ENCODE peak calls at places on chromosomes 13 and 19, in seven cellular contexts. U is breast epithelium, D is IMR-90, V is astrocyte, Q is dorsolateral prefrontal cortex, X is right atrium auricular region, W is AG10803. T is an unnamed sample.
A peak's percentile ranks its signal among the peaks of the same experiment; 100 is the strongest.

GRCh38 chr19:9324584-9324962 is 594 bp downstream of the ZNF559 start:
- DNase-seq in V (no peak), Q (no peak), W (no peak), D (no peak), U (no peak), X (no peak), T (no peak)

GRCh38 chr19:50266896-50267295 is 62.3 kb downstream of the KCNC3 start:
- DNase-seq in U (no peak), D (no peak), X (no peak), V (no peak), Q (no peak), W (no peak), T (no peak)

GRCh38 chr13:39942901-39943273 is 287.4 kb downstream of the COG6 start:
- DNase-seq in V (peak; percentile 76), X (peak; percentile 76), Q (peak; percentile 31), U (peak; percentile 35), W (peak; percentile 74), D (peak; percentile 57), T (no peak)

GRCh38 chr19:3358919-3359849 is 7.2 kb upstream of the NFIC start:
- DNase-seq in W (peak; percentile 59), D (peak; percentile 51), V (no peak), Q (peak; percentile 68), U (no peak), X (no peak), T (no peak)

GRCh38 chr19:1969176-1970002 is 28.4 kb downstream of the CSNK1G2 start:
- DNase-seq in V (no peak), Q (no peak), W (no peak), D (no peak), U (no peak), X (no peak), T (no peak)

GRCh38 chr13:109789262-109789661 is 2.9 kb upstream of the IRS2 start:
- DNase-seq in X (no peak), D (no peak), V (no peak), Q (no peak), W (no peak), U (no peak), T (no peak)

GRCh38 chr13:94435604-94436226 is 43.8 kb downstream of the DCT start:
- DNase-seq in U (no peak), D (peak; percentile 58), Q (no peak), V (peak; percentile 33), X (no peak), W (peak; percentile 59), T (no peak)

GRCh38 chr13:48410199-48410598 is 2.7 kb downstream of the LPAR6 start:
- DNase-seq in D (no peak), U (no peak), V (no peak), X (no peak), Q (no peak), W (no peak), T (no peak)

GRCh38 chr19:7069904-7070226 is 362 bp downstream of the ZNF557 start:
- DNase-seq in V (no peak), W (peak; percentile 10), Q (no peak), D (no peak), U (no peak), X (no peak), T (no peak)

GRCh38 chr19:18216789-18217188 is 9.4 kb downstream of the PDE4C start:
- DNase-seq in D (no peak), Q (no peak), W (no peak), U (no peak), X (no peak), V (no peak), T (no peak)

GRCh38 chr13:112567161-112567862 is 20.6 kb downstream of the TUBGCP3 start:
- DNase-seq in V (peak; percentile 6), W (no peak), U (no peak), Q (no peak), D (peak; percentile 66), X (no peak), T (no peak)

GRCh38 chr13:29578300-29579048 is 17.0 kb downstream of the SLC7A1 start:
- DNase-seq in Q (no peak), V (no peak), D (no peak), U (no peak), X (no peak), W (peak; percentile 44), T (no peak)

GRCh38 chr13:42633495-42633894 is 59.5 kb downstream of the TNFSF11 start:
- DNase-seq in X (no peak), U (no peak), D (peak; percentile 6), W (no peak), Q (no peak), V (no peak), T (no peak)

GRCh38 chr13:47933688-47934011 is 67.4 kb downstream of the SUCLA2 start:
- DNase-seq in D (peak; percentile 17), U (no peak), V (peak; percentile 36), X (no peak), W (peak; percentile 6), Q (no peak), T (no peak)

GRCh38 chr13:23796546-23796945 is 92.7 kb downstream of the MIPEP start:
- DNase-seq in V (no peak), W (no peak), X (no peak), Q (no peak), D (peak; percentile 49), U (no peak), T (no peak)

GRCh38 chr13:113129921-113130750 is 7.5 kb downstream of the F10 start:
- DNase-seq in V (no peak), W (no peak), U (no peak), X (no peak), Q (no peak), D (no peak), T (peak; percentile 65)

GRCh38 chr19:1211494-1212234 is 6.1 kb downstream of the STK11 start:
- DNase-seq in D (no peak), V (peak; percentile 42), U (peak; percentile 81), X (no peak), Q (peak; percentile 61), W (no peak), T (peak; percentile 65)

GRCh38 chr19:1760020-1760419 is 6.7 kb downstream of the ONECUT3 start:
- DNase-seq in U (no peak), D (no peak), W (no peak), V (no peak), X (no peak), Q (no peak), T (no peak)

GRCh38 chr19:47796785-47797184 is 7.6 kb downstream of the TPRX1 start:
- DNase-seq in D (no peak), Q (no peak), U (no peak), X (no peak), W (no peak), V (no peak), T (no peak)

GRCh38 chr13:40589285-40590109 is 76.9 kb downstream of the FOXO1 start:
- DNase-seq in X (no peak), W (peak; percentile 65), Q (no peak), D (no peak), V (peak; percentile 70), U (no peak), T (no peak)

GRCh38 chr13:80050252-80050651 is 290.7 kb downstream of the SPRY2 start:
- DNase-seq in X (no peak), Q (no peak), D (peak; percentile 16), V (peak; percentile 64), U (no peak), W (peak; percentile 31), T (no peak)

GRCh38 chr13:111572956-111573355 is 252.5 kb downstream of the TEX29 start:
- DNase-seq in X (no peak), D (no peak), V (no peak), Q (no peak), W (no peak), U (no peak), T (no peak)

GRCh38 chr13:41222259-41222852 is 28.0 kb upstream of the KBTBD7 start:
- DNase-seq in W (peak; percentile 43), V (peak; percentile 23), U (no peak), X (no peak), Q (peak; percentile 16), D (peak; percentile 40), T (no peak)

GRCh38 chr13:82678052-82678451 is 1204.2 kb downstream of the SLITRK1 start:
- DNase-seq in V (no peak), U (no peak), W (no peak), D (no peak), X (no peak), Q (no peak), T (no peak)

GRCh38 chr13:51715613-51716012 is 88.3 kb downstream of the DHRS12 start:
- DNase-seq in U (no peak), D (no peak), X (no peak), V (no peak), W (no peak), Q (no peak), T (no peak)

GRCh38 chr19:10828981-10829821 is 6.8 kb downstream of the TMED1 start:
- DNase-seq in X (no peak), W (no peak), D (no peak), Q (no peak), U (no peak), V (no peak), T (no peak)
- TF ChIP-seq CTCF in X (no peak), W (no peak), D (no peak), Q (no peak), U (no peak), V (no peak), T (no peak)

DNA sequence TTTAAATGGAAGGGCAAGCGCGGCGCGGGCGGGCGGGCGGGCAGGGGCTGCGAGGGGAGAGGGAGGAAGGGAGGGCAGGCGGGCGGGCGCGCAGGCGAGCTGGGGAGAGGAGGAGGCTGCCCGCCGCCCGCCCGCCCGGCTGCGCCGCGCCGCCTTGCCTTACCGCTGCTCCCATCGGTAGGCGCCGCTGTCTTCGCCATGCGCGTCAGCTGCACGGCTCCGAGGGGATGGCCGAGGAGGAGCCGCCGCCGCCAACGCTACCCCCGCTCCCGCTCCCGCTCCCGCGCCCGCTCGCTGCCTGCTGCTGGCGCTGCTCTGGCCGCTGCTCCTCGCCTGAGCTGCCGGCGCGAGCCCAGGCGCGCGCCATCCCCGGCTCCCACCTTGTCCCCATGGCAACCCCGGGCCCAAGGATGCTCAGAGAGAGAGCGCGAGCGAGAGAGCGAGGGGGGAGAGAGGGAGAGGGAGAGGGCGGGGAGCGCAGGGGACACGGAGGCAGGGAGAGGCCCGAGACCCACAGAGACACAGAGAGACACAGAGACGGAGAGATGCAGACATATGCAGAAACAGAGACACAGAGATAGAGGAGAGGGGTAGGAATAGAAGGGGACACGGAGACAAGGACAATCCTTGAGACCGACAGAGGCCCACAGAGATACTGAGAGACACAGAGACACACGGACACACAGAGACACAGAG is 40.3 kb downstream of the DEDD2 start:
- DNase-seq in Q (peak; percentile 79), D (peak; percentile 76), X (no peak), U (peak; percentile 42), V (peak; percentile 72), W (peak; percentile 73), T (peak; percentile 89)
- TF ChIP-seq CTCF in Q (peak; percentile 42), D (peak; percentile 54), X (peak; percentile 26), U (no peak), V (no peak), W (peak; percentile 35), T (peak; percentile 64)

DNA sequence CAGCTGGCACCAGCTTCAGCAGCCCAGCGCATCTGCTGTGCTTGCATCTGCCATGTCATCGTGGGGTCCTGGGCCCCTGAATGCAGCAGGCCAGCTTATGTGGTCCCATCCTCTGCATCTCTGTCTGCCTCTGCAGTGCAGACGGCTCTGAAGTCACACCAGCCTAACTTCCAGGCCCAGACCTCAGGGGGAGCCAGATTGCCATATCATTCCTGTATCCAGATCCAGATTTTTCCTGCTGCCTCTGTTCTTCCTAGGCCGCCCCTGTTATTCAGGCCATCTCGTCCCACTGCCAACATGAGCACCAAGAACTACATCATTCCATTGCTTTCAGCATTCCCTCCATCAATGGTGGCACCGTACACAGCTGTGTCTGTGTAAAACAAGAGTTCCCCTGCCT is 571.6 kb downstream of the UQCRFS1 start:
- DNase-seq in D (no peak), Q (no peak), W (no peak), X (no peak), U (no peak), V (no peak), T (no peak)
- TF ChIP-seq CTCF in D (no peak), Q (no peak), W (no peak), X (no peak), U (no peak), V (no peak), T (no peak)

GRCh38 chr13:20127563-20128458 is 33.0 kb downstream of the GJA3 start:
- DNase-seq in V (peak; percentile 47), Q (peak; percentile 58), D (peak; percentile 16), W (peak; percentile 47), U (peak; percentile 25), X (peak; percentile 75), T (no peak)
- TF ChIP-seq CTCF in V (no peak), Q (peak; percentile 38), D (peak; percentile 15), W (peak; percentile 39), U (no peak), X (no peak), T (peak; percentile 57)